ENCODE peak calls at places on chromosomes 3 and 15, in six cellular contexts. Y is IMR-90, S is H9, P is mesendoderm, R is mesenchymal stem cell, O is H1. L is an unnamed sample.

GRCh38 chr15:46518381-46518780 is 883.6 kb downstream of the SQOR start:
- DNase-seq in Y (no peak), S (no peak), P (no peak), R (no peak), O (no peak), L (no peak)

GRCh38 chr3:141540531-141540930 is 53.7 kb downstream of the RASA2 start:
- DNase-seq in Y (no peak), S (no peak), P (no peak), R (no peak), O (no peak), L (no peak)

GRCh38 chr3:120145498-120146285 is 51.4 kb upstream of the GSK3B start:
- DNase-seq in Y (peak; percentile 41), S (no peak), P (peak; percentile 37), R (peak; percentile 91), O (no peak), L (no peak)

GRCh38 chr3:171225698-171226097 is 199.2 kb upstream of the SLC2A2 start:
- DNase-seq in Y (peak; percentile 5), S (no peak), P (no peak), R (peak; percentile 21), O (no peak), L (no peak)

GRCh38 chr3:55431041-55431440 is 56.1 kb downstream of the WNT5A start:
- DNase-seq in Y (no peak), S (no peak), P (no peak), R (no peak), O (no peak), L (no peak)

GRCh38 chr3:172274906-172275305 is 173.3 kb downstream of the GHSR start:
- DNase-seq in Y (no peak), S (no peak), P (no peak), R (no peak), O (no peak), L (no peak)

GRCh38 chr3:14467723-14468620 is 65.6 kb downstream of the SLC6A6 start:
- DNase-seq in Y (peak; percentile 46), S (peak; percentile 52), P (peak; percentile 46), R (peak; percentile 48), O (no peak), L (peak; percentile 36)

GRCh38 chr3:13608969-13609725 is 60.2 kb downstream of the FBLN2 start:
- DNase-seq in Y (no peak), S (no peak), P (no peak), R (no peak), O (no peak), L (no peak)

GRCh38 chr15:78207110-78207458 is 27.3 kb downstream of the ACSBG1 start:
- DNase-seq in Y (no peak), S (no peak), P (no peak), R (no peak), O (no peak), L (no peak)

GRCh38 chr3:127753898-127754410 is 68.4 kb downstream of the MGLL start:
- DNase-seq in Y (no peak), S (no peak), P (no peak), R (no peak), O (no peak), L (no peak)

GRCh38 chr3:142973217-142974009 is 9.9 kb upstream of the PAQR9 start:
- DNase-seq in Y (no peak), S (no peak), P (no peak), R (no peak), O (no peak), L (no peak)

GRCh38 chr3:179732661-179733348 is 80.0 kb downstream of the USP13 start:
- DNase-seq in Y (no peak), S (no peak), P (no peak), R (no peak), O (no peak), L (no peak)

GRCh38 chr3:192958219-192958872 is 40.7 kb upstream of the MB21D2 start:
- DNase-seq in Y (no peak), S (no peak), P (no peak), R (no peak), O (no peak), L (no peak)

GRCh38 chr3:73707772-73708171 is 83.0 kb upstream of the PDZRN3 start:
- DNase-seq in Y (peak; percentile 57), S (no peak), P (no peak), R (no peak), O (no peak), L (no peak)

GRCh38 chr3:38008191-38008701 is 17.7 kb downstream of the VILL start:
- DNase-seq in Y (no peak), S (no peak), P (no peak), R (no peak), O (no peak), L (no peak)

GRCh38 chr15:35746121-35746520 is 200.2 kb upstream of the DPH6 start:
- DNase-seq in Y (peak; percentile 77), S (no peak), P (peak; percentile 29), R (no peak), O (no peak), L (no peak)

GRCh38 chr3:122996038-122996580 is 31.5 kb downstream of the SEMA5B start:
- DNase-seq in Y (no peak), S (no peak), P (no peak), R (no peak), O (no peak), L (no peak)

GRCh38 chr3:69309810-69310209 is 76.1 kb downstream of the FRMD4B start:
- DNase-seq in Y (peak; percentile 26), S (no peak), P (peak; percentile 65), R (no peak), O (no peak), L (no peak)

GRCh38 chr3:125512135-125512920 is 7.7 kb downstream of the SNX4 start:
- DNase-seq in Y (peak; percentile 57), S (no peak), P (no peak), R (peak; percentile 16), O (no peak), L (no peak)

GRCh38 chr15:48470096-48470495 is 138.9 kb downstream of the DUT start:
- DNase-seq in Y (no peak), S (no peak), P (no peak), R (peak; percentile 43), O (no peak), L (no peak)

GRCh38 chr15:48475600-48476395 is 144.6 kb downstream of the DUT start:
- DNase-seq in Y (no peak), S (no peak), P (peak; percentile 36), R (no peak), O (no peak), L (no peak)

GRCh38 chr15:48471073-48471472 is 139.8 kb downstream of the DUT start:
- DNase-seq in Y (no peak), S (no peak), P (no peak), R (peak; percentile 82), O (no peak), L (no peak)

GRCh38 chr15:48473667-48474066 is 142.4 kb downstream of the DUT start:
- DNase-seq in Y (no peak), S (no peak), P (no peak), R (no peak), O (no peak), L (no peak)

DNA sequence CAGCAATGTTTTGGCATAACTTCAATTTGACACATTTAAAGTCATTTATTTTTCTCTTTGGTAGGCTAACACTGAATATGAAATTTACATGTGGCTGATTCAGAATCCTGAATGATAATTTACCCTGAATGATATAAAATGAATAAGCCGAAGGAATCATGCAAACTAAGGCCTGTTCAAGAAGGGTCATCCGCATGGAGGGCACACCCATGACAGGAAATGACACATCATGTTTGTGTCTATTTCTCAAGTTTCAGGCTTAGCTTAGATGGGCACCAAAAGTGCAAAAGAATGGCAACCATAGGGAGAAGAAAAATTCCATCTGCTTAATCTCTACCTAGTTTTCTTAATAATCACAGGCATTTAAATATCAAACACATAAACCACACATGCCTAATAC is 141.5 kb downstream of the DUT start:
- DNase-seq in Y (peak; percentile 58), S (no peak), P (no peak), R (peak; percentile 65), O (no peak), L (no peak)
- H3K23ac ChIP-seq in Y (no peak overlapping the region), S (no peak overlapping the region), P (no peak overlapping the region), R (no peak overlapping the region), O (no peak overlapping the region), L (no peak overlapping the region)

DNA sequence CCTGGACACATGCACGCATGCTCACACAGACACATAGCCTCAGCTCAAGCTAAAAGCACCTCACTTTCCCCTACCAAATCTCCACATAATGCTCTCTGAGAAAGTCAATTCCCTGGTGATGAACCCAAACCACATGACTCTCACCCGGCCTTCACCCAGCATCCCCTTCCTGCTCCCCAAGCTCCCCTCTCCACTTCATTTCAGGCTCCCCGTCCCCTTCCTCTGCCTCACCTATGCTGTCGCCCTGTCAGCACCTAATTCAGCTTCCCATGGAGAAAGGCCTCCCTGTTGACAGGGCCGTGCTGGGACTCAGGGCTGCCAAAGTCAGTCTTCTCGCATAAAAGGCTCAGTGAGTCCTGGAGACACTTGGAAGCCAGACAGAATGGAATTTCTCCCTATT is 30.0 kb downstream of the ACAN start:
- DNase-seq in Y (no peak), S (no peak), P (no peak), R (no peak), O (no peak), L (no peak)
- H2BK15ac ChIP-seq in Y (no peak overlapping the region), S (no peak overlapping the region), P (no peak overlapping the region), R (no peak overlapping the region), O (no peak overlapping the region), L (no peak overlapping the region)

DNA sequence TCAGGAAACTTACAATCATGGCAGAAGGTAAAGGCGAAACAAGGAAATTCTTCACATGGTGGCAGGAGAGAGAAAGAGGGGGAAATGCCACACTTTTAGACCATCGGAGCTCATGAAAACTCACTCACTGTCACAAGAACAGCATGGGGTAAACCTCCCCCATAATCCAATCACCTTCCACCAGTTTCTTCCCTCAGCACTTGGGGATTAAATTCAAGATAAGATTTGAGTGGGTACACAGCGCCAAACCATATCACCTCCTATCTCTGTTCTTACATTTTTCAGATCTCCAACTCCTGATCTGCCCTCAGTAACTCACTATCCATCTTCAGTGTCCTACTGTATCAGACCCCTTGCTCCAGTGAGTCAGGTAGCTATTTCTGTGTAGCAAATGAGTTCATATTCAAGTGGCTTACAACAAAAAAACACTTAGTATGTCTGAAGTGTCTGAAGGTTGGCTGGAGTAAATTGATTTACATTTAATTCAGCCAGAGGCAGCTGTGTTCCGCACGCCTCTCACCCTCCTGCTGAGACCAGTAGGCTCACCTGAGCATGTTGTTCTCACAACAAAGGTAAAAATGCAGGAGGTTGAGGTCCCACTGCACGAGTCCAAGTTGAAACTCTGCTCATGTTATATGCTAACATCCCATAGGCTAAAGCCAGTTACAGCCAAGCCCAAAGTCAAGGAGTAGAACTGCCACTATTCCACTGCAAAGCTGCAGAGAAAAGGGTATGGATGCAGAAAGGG is 180.7 kb upstream of the LMCD1 start:
- DNase-seq in Y (no peak), S (peak; percentile 38), P (peak; percentile 91), R (no peak), O (no peak), L (no peak)
- H3K23ac ChIP-seq in Y (no peak overlapping the region), S (no peak overlapping the region), P (no peak overlapping the region), R (no peak overlapping the region), O (no peak overlapping the region), L (no peak overlapping the region)

DNA sequence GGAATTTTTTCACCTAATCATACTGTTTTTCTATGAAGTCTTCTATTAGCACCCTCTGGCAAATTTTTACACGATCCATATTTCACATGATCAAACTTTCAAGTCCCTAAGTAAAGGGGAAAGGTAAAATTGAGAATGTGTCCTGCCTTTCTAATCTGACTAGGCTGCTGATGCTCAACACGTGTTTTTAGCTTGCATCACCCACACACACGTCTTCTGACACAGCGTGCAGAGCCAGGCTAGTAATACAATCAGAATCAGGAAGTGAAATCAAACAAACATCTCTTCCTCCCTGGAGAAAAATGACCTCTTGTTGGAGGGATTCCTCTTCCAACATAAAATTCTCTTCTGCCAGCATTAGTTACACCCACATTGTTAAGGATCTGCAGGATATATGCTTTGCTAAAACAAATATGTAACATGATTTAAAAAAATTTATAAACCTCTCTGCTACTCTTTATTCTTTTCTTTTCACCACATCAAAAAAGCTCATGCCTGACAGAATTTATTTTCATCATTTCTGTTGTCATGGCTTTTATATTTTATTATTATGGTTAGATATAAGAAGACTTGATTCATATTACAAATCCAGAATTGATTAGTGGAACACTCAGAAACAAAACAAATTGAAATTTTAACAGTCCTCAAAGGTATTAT is 122.4 kb downstream of the RAP2B start:
- DNase-seq in Y (peak; percentile 96), S (no peak), P (peak; percentile 29), R (peak; percentile 89), O (no peak), L (no peak)
- H2BK15ac ChIP-seq in Y (no peak overlapping the region), S (no peak overlapping the region), P (no peak overlapping the region), R (no peak overlapping the region), O (no peak overlapping the region), L (no peak overlapping the region)